ENCODE peak calls at places on chromosomes 16 and 17, in four cellular contexts. N is HCT116, Q is PC-3, P is endothelial cell of umbilical vein. X is an unnamed sample.

GRCh38 chr17:2706911-2707510 is 4.6 kb downstream of the CLUH start:
- DNase-seq in N (no peak), Q (no peak), P (no peak), X (peak)

GRCh38 chr16:31382485-31383161 is 10.5 kb upstream of the ITGAD start:
- DNase-seq in N (peak), Q (peak), P (peak), X (peak)

GRCh38 chr17:8162997-8163977 is 539 bp upstream of the VAMP2 start:
- DNase-seq in N (no peak), Q (no peak), P (peak), X (peak)

GRCh38 chr17:17119533-17119932 is 77.3 kb downstream of the MPRIP start:
- DNase-seq in N (no peak), Q (peak), P (peak), X (peak)

GRCh38 chr16:57534881-57535658 is 1.3 kb downstream of the CCDC102A start:
- DNase-seq in N (no peak), Q (no peak), P (no peak), X (peak)

GRCh38 chr17:2101448-2102257 is 46.8 kb downstream of the HIC1 start:
- DNase-seq in N (peak), Q (peak), P (no peak), X (no peak)

GRCh38 chr16:14378131-14378551 is 251.9 kb downstream of the PARN start:
- DNase-seq in N (peak), Q (peak), P (no peak), X (no peak)

GRCh38 chr16:35747658-35748455 is 2288.4 kb downstream of the TP53TG3F start:
- DNase-seq in N (no peak), Q (no peak), P (no peak), X (peak)

GRCh38 chr17:491086-492014 is 138.7 kb upstream of the RPH3AL start:
- DNase-seq in N (no peak), Q (no peak), P (peak), X (peak)

GRCh38 chr17:37530420-37530819 is 40.7 kb downstream of the DUSP14 start:
- DNase-seq in N (no peak), Q (no peak), P (no peak), X (no peak)

GRCh38 chr17:8222380-8222629 is 11.9 kb upstream of the AURKB start:
- DNase-seq in N (peak), Q (no peak), P (no peak), X (no peak)

GRCh38 chr17:78805301-78805700 is 23.2 kb upstream of the CYTH1 start:
- DNase-seq in N (no peak), Q (no peak), P (no peak), X (no peak)

GRCh38 chr17:39462644-39463375 is 1.5 kb downstream of the CDK12 start:
- DNase-seq in N (no peak), Q (no peak), P (peak), X (peak)

GRCh38 chr17:80427366-80428282 is 12.7 kb downstream of the ENDOV start:
- DNase-seq in N (no peak), Q (no peak), P (no peak), X (peak)

GRCh38 chr16:52705192-52705591 is 158.2 kb upstream of the TOX3 start:
- DNase-seq in N (no peak), Q (no peak), P (no peak), X (no peak)

GRCh38 chr16:52713740-52714139 is 166.8 kb upstream of the TOX3 start:
- DNase-seq in N (no peak), Q (no peak), P (no peak), X (no peak)

GRCh38 chr16:52709286-52709685 is 162.3 kb upstream of the TOX3 start:
- DNase-seq in N (no peak), Q (no peak), P (no peak), X (no peak)
- TF ChIP-seq CTCF in N (peak), Q (no peak), P (no peak), X (no peak)

DNA sequence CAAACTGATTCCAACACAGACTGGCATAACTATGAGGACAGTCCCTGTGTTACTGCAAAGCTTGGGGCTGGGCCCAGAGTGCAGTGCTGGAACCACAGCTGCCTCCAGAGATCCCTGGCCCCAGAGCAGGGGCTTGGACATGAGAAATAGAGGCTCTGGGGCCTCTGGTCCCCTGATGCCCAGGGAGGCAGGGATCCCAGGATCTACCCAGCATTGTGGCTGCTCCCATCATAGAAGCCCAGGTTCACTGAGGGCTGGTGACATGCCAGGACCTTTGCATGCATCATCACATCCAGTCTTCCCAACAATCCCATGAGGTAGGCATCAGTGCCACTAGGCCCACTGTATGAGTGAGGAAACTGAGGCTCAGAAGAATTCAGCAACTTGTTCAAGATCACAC is 95.8 kb downstream of the TMEM132E start:
- DNase-seq in N (no peak), Q (no peak), P (no peak), X (no peak)
- H3K27ac ChIP-seq in N (no peak), Q (no peak), P (no peak), X (no peak)

GRCh38 chr16:11272921-11273720 is at the start of gene PRM3:
- DNase-seq in N (no peak), Q (no peak), P (no peak), X (peak)
- H2AFZ ChIP-seq in N (no peak), Q (no peak), P (no peak), X (no peak)

GRCh38 chr17:51640108-51640622 is 379.8 kb downstream of the UTP18 start:
- DNase-seq in N (peak), Q (peak), P (no peak), X (no peak)
- TF ChIP-seq CTCF in N (peak), Q (peak), P (no peak), X (no peak)